ENCODE peak calls at places on chromosomes 5 and 9, in five cellular contexts. R, F, I, V and X are unnamed samples.

GRCh38 chr9:16062542-16063240 is 509.8 kb downstream of the CCDC171 start:
- DNase-seq in F (no peak), R (peak; percentile 65), I (peak; percentile 81), V (peak; percentile 81), X (peak; percentile 42)

GRCh38 chr9:5384436-5384835 is 44.8 kb upstream of the RLN1 start:
- DNase-seq in R (no peak), F (no peak), I (no peak), V (no peak), X (no peak)

GRCh38 chr9:135087899-135088347 is 455 bp downstream of the OLFM1 start:
- DNase-seq in I (no peak), R (no peak), V (no peak), F (no peak), X (no peak)

GRCh38 chr9:128558431-128559310 is 6.3 kb downstream of the SPTAN1 start:
- DNase-seq in R (peak; percentile 76), F (peak; percentile 89), V (peak; percentile 92), I (peak; percentile 96), X (peak; percentile 61)

GRCh38 chr9:98054376-98054951 is 2.1 kb upstream of the NANS start:
- DNase-seq in F (no peak), V (no peak), R (no peak), I (no peak), X (no peak)

GRCh38 chr5:102759289-102759688 is 4.2 kb downstream of the PAM start:
- DNase-seq in R (no peak), I (no peak), V (no peak), F (no peak), X (no peak)

GRCh38 chr5:134560698-134561097 is 35.2 kb downstream of the JADE2 start:
- DNase-seq in F (no peak), I (no peak), V (no peak), R (no peak), X (no peak)

GRCh38 chr9:7974335-7975005 is 174.9 kb upstream of the DMAC1 start:
- DNase-seq in F (no peak), I (no peak), R (no peak), V (no peak), X (no peak)

GRCh38 chr9:91751922-91752321 is 198.1 kb downstream of the ROR2 start:
- DNase-seq in F (no peak), V (peak; percentile 52), R (no peak), I (peak; percentile 75), X (peak; percentile 70)

GRCh38 chr5:179803651-179804598 is 2.7 kb downstream of the MGAT4B start:
- DNase-seq in V (no peak), R (no peak), I (no peak), F (no peak), X (no peak)

GRCh38 chr9:120998111-120998510 is 52.0 kb downstream of the C5 start:
- DNase-seq in V (no peak), F (no peak), R (no peak), I (no peak), X (no peak)

GRCh38 chr9:133054194-133054890 is 7.4 kb upstream of the CEL start:
- DNase-seq in V (no peak), R (no peak), F (no peak), I (no peak), X (no peak)

GRCh38 chr5:112217847-112218579 is 201.1 kb downstream of the EPB41L4A start:
- DNase-seq in I (no peak), R (no peak), F (no peak), V (no peak), X (no peak)

GRCh38 chr5:127299678-127300077 is 9.1 kb downstream of the MEGF10 start:
- DNase-seq in V (no peak), F (no peak), R (no peak), I (no peak), X (no peak)

GRCh38 chr5:50958852-50959457 is 292.5 kb downstream of the PARP8 start:
- DNase-seq in V (peak; percentile 47), I (peak; percentile 56), R (no peak), F (no peak), X (no peak)

GRCh38 chr9:128204858-128205257 is 1.7 kb downstream of the DNM1 start:
- DNase-seq in R (no peak), V (no peak), I (no peak), F (no peak), X (no peak)

GRCh38 chr9:2228132-2228531 is 213.0 kb downstream of the SMARCA2 start:
- DNase-seq in R (no peak), V (peak; percentile 29), I (no peak), F (no peak), X (no peak)

GRCh38 chr9:114464652-114465051 is 40.6 kb downstream of the WHRN start:
- DNase-seq in V (no peak), F (no peak), I (no peak), R (no peak), X (no peak)

GRCh38 chr9:113349434-113350337 is at the start of gene BSPRY:
- DNase-seq in I (no peak), R (no peak), V (no peak), F (no peak), X (no peak)

GRCh38 chr5:67038817-67039603 is 157.6 kb downstream of the CD180 start:
- DNase-seq in R (no peak), F (no peak), I (peak; percentile 71), V (peak; percentile 71), X (no peak)

GRCh38 chr9:130995399-130995941 is 13.5 kb upstream of the LAMC3 start:
- DNase-seq in R (peak; percentile 59), V (peak; percentile 63), I (peak; percentile 58), F (no peak), X (no peak)

GRCh38 chr5:179765400-179765799 is 28.4 kb upstream of the LTC4S start:
- DNase-seq in R (peak; percentile 70), F (peak; percentile 85), V (peak; percentile 84), I (peak; percentile 93), X (peak; percentile 63)

GRCh38 chr5:115888027-115888426 is 46.3 kb downstream of the AP3S1 start:
- DNase-seq in F (no peak), V (peak; percentile 67), R (no peak), I (peak; percentile 68), X (peak; percentile 7)

GRCh38 chr9:136902259-136902821 is 16.0 kb downstream of the TRAF2 start:
- DNase-seq in R (no peak), F (peak; percentile 69), I (peak; percentile 83), V (no peak), X (peak; percentile 24)

GRCh38 chr9:111925784-111926183 is 29.2 kb downstream of the UGCG start:
- DNase-seq in F (no peak), I (no peak), V (no peak), R (no peak), X (no peak)

GRCh38 chr5:33488558-33489355 is 48.0 kb downstream of the TARS1 start:
- DNase-seq in V (no peak), R (no peak), F (no peak), I (no peak), X (no peak)

GRCh38 chr5:108382784-108383358 is 973 bp upstream of the FBXL17 start:
- DNase-seq in R (no peak), F (no peak), I (no peak), V (no peak), X (no peak)

DNA sequence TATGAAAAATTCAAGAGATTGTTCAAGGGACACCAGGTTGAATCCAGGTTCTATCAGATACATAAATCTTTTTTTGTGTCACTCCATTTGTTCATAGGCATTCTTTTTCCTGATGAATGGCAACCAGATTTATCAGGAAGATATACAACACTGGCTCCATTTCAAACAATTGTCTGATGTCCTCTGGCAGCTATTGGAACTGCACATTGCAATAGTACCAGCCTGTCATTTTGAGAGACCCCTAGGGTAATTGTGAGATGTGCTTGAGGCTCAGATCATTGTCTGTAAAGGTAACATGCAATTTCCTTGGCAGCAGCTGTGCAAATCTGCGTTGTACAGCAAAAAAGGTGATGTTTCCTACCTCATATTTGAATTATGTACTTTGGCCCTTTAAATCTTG is 25.9 kb downstream of the KCTD16 start:
- DNase-seq in I (no peak), R (no peak), V (no peak), F (no peak), X (no peak)
- H3K4me3 ChIP-seq in I (no peak overlapping the region), R (no peak overlapping the region), V (no peak overlapping the region), F (no peak overlapping the region), X (no peak overlapping the region)

DNA sequence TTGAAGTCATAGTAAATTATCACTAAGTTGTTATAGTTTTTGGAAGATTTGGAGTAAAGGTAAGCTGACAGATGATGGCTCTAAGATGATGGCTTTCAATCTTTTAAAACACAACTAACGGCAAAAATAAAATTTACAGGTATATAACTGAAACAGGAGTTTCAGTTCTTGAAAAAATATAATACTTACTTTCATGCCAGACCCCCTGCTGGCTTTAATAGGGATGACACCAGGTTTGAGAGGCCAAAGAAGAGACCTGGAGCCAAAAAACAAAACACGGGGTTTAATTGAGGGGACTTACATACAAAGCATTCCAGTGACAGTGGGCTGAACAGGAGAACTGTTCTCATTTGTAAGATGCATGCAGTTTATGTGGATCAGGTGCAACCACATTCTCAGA is 301.7 kb upstream of the PCSK5 start:
- DNase-seq in R (no peak), V (no peak), F (no peak), I (no peak), X (no peak)
- TF ChIP-seq CTCF in R (no peak), V (no peak), F (no peak), I (no peak), X (no peak)

GRCh38 chr9:108434036-108434435 is 421.8 kb downstream of the ACTL7B start:
- DNase-seq in V (peak; percentile 46), F (no peak), I (peak; percentile 21), R (no peak), X (no peak)
- H3K4me3 ChIP-seq in V (no peak overlapping the region), F (no peak overlapping the region), I (no peak overlapping the region), R (no peak overlapping the region), X (no peak overlapping the region)

GRCh38 chr9:106862115-106862945 is 636 bp upstream of the ZNF462 start:
- DNase-seq in V (peak; percentile 58), R (no peak), I (peak; percentile 46), F (no peak), X (no peak)
- TF ChIP-seq CTCF in V (peak; percentile 37), R (peak; percentile 9), I (peak; percentile 23), F (no peak), X (no peak)

GRCh38 chr5:150209020-150209635 is 19.3 kb downstream of the SLC6A7 start:
- DNase-seq in R (no peak), I (no peak), V (peak; percentile 84), F (no peak), X (peak; percentile 67)
- H3K4me3 ChIP-seq in R (no peak overlapping the region), I (no peak overlapping the region), V (no peak overlapping the region), F (no peak overlapping the region), X (no peak overlapping the region)

DNA sequence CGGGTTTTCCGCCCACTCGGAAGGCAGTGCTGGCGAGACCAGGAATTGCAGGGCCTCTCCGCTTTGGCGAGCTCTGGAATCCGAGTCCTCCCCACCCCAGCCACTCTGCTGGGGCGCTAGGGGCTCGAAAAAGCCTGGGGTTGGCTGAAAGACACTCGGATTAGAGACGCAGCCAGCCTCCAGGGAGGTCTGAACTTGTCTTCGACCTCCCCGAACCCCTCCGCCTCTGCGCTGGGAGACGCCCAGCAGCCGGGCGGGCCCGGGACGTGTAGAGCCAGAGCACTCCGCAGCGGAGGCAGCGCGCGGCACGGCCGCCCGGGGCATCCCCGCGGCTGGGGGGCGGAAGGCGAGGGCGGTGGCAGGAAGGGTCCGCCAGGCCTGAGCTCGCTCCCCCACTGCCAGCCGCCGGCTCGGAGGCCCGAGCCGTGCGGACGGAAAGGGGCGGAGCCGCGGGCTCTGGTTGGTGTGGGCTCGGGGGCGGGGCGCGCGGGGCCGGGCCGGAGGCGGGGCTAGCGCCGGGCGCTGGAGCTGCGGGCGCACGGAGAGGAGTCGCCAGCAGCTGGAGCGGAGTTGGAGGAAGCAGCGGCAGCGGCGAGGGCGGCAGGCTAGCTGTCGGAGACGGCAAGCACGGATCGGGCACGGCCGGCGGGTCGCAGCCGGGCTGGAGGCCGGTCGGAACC is at the start of gene PIK3R1:
- DNase-seq in R (peak; percentile 56), F (peak; percentile 93), V (peak; percentile 95), I (peak; percentile 91), X (peak; percentile 74)
- TF ChIP-seq CTCF in R (no peak), F (no peak), V (peak; percentile 38), I (peak; percentile 60), X (peak; percentile 40)